ENCODE peak calls at places on chromosomes 7 and 10, in eight cellular contexts. Z is brain microvascular endothelial cell; K is neural progenitor cell; A is prostate gland; I is lower lobe of right lung; G is CD8-positive, alpha-beta T cell; H is SK-N-SH; L is IMR-90. B is an unnamed sample.

GRCh38 chr10:22711373-22711772 is 3.0 kb downstream of the PIP4K2A start:
- DNase-seq in H (no peak), A (no peak), Z (no peak), K (no peak), I (no peak), L (no peak), G (no peak), B (no peak)

GRCh38 chr7:151624246-151624928 is 104.7 kb upstream of the RHEB start:
- DNase-seq in H (no peak), Z (no peak), L (no peak), I (no peak), A (no peak), G (no peak), K (no peak), B (no peak)

GRCh38 chr10:79106251-79106650 is 37.5 kb downstream of the ZMIZ1 start:
- DNase-seq in H (no peak), G (no peak), K (no peak), L (no peak), I (no peak), A (no peak), Z (no peak), B (no peak)

GRCh38 chr7:28378574-28379149 is 33.7 kb upstream of the CREB5 start:
- DNase-seq in L (peak; percentile 34), Z (no peak), H (no peak), K (no peak), A (no peak), G (no peak), I (no peak), B (no peak)

GRCh38 chr7:7969306-7970112 is 913 bp downstream of the GLCCI1 start:
- DNase-seq in K (peak; percentile 61), Z (peak; percentile 33), H (no peak), I (peak; percentile 62), L (peak; percentile 40), A (peak; percentile 23), G (peak; percentile 74), B (peak; percentile 71)

GRCh38 chr7:106313456-106313891 is 28.7 kb upstream of the NAMPT start:
- DNase-seq in I (no peak), Z (peak; percentile 79), G (no peak), K (no peak), H (no peak), L (peak; percentile 73), A (peak; percentile 31), B (no peak)

GRCh38 chr10:122348951-122349361 is 25.6 kb upstream of the PLEKHA1 start:
- DNase-seq in A (no peak), Z (no peak), I (no peak), G (no peak), K (peak; percentile 85), L (no peak), H (no peak), B (no peak)

GRCh38 chr7:14073543-14073942 is 84.1 kb upstream of the ETV1 start:
- DNase-seq in Z (no peak), H (no peak), K (no peak), A (no peak), I (no peak), G (no peak), L (no peak), B (no peak)

GRCh38 chr10:97016728-97017473 is 168.9 kb downstream of the SLIT1 start:
- DNase-seq in H (no peak), A (no peak), G (no peak), Z (no peak), I (no peak), L (no peak), K (no peak), B (peak; percentile 56)

GRCh38 chr7:99366646-99367045 is 7.9 kb upstream of the ARPC1B start:
- DNase-seq in Z (no peak), A (no peak), H (no peak), L (no peak), I (peak; percentile 27), K (peak; percentile 48), G (no peak), B (no peak)

GRCh38 chr7:156731651-156732050 is 91.1 kb downstream of the RNF32 start:
- DNase-seq in A (no peak), Z (no peak), L (peak; percentile 68), I (no peak), G (no peak), K (no peak), H (no peak), B (no peak)

GRCh38 chr7:101901661-101902491 is 84.5 kb downstream of the CUX1 start:
- DNase-seq in K (no peak), A (no peak), L (peak; percentile 69), I (no peak), G (no peak), H (no peak), Z (no peak), B (no peak)

GRCh38 chr10:98242823-98243222 is 25.2 kb downstream of the LOXL4 start:
- DNase-seq in H (peak; percentile 29), A (no peak), Z (no peak), L (peak; percentile 56), G (no peak), I (no peak), K (no peak), B (no peak)

GRCh38 chr10:121137533-121137932 is 286.4 kb downstream of the WDR11 start:
- DNase-seq in G (no peak), I (no peak), A (peak; percentile 60), H (no peak), L (no peak), Z (no peak), K (no peak), B (no peak)

GRCh38 chr7:157570531-157571200 is 233.9 kb downstream of the DNAJB6 start:
- DNase-seq in I (no peak), L (no peak), K (no peak), Z (peak; percentile 61), G (no peak), H (no peak), A (no peak), B (no peak)

GRCh38 chr7:6393667-6394056 is 54.1 kb downstream of the DAGLB start:
- DNase-seq in L (no peak), G (no peak), I (no peak), Z (no peak), K (no peak), A (no peak), H (no peak), B (no peak)

GRCh38 chr7:6394114-6394513 is 53.6 kb downstream of the DAGLB start:
- DNase-seq in H (no peak), L (no peak), G (no peak), A (no peak), I (no peak), Z (no peak), K (no peak), B (no peak)

GRCh38 chr7:6389728-6390127 is 58.0 kb downstream of the DAGLB start:
- DNase-seq in K (no peak), Z (no peak), H (no peak), I (no peak), G (no peak), A (no peak), L (no peak), B (no peak)

GRCh38 chr7:6395898-6396582 is 51.7 kb downstream of the DAGLB start:
- DNase-seq in A (no peak), H (no peak), I (peak; percentile 66), L (no peak), Z (no peak), K (no peak), G (no peak), B (no peak)

DNA sequence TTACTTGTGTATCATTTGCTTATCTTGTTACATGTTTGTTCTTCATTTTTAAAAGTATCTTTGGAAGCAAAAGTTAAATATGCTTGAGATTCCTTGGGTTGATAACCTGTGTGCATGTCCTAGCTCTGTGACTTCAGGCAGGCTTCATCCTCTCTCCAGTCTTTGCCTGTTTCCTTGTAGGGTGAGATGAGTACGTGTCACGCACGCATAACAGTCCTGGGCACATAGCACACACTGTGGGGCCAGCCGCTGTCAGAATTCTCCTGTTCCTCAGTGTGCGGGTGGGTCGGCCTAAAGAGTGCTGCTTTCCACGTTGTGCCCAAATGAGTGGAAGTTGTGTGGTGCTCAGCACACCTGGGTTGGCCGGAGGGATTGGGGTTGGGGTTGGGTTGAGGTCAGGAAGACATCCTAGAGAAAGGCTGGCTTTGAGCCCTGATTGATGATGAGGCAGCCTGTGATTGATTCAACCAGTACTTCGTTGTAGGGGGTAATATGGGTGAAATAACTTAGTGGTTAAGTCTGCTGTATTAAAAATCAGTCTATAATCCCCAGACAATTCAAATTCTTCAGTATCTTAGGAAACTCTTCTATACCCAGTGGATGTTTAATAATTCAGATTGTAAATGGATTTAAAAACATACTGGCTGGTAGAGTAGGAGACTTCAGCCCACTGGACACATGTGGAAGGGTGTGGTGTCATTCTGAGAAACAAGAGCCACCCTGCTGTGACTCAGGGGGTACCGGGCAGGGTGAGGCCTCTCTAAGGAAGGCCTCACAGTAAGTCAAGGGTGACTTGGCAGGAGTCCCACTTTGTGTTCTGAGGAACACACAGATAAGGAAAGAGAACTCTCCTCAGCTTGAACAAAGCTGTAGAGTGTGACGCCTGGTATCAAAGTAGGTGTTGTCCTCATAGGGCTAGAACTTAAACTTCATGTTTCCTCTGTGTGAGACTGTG is 54.8 kb downstream of the DAGLB start:
- DNase-seq in L (peak; percentile 77), I (peak; percentile 86), H (no peak), G (no peak), K (no peak), Z (peak; percentile 84), A (peak; percentile 49), B (no peak)
- H3K36me3 ChIP-seq in L (peaks cover 36% of the 10 kb centered on the region), I (peaks cover 71% of the 10 kb centered on the region), H (peaks cover 48% of the 10 kb centered on the region), G (peaks cover 19% of the 10 kb centered on the region), K (no peaks in the 10 kb centered on the region), Z (peaks cover 35% of the 10 kb centered on the region), A (no peaks in the 10 kb centered on the region), B (peaks cover 10% of the 10 kb centered on the region)

DNA sequence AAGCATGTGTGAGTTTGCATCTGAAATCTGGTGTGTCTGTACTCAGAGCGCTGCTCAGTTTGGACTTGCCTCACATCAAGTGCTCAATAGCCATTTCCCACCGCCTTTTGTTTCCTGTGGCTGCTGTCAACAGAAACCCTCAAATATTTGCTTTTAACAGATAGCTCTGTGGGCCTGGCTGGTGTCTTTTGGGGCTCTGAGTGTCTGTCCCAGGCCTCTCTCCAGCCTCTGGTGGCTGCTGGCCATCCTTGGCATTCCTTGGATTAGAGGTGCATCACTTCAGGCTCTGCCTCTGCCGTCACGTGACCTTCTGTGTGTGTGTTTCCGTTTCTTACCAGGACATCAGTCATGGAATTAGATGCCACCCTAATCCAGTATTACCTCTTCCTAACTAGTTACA is 9.3 kb downstream of the YKT6 start:
- DNase-seq in A (no peak), K (no peak), I (no peak), Z (no peak), H (no peak), G (no peak), L (no peak), B (no peak)
- H3K36me3 ChIP-seq in A (peaks cover 8% of the 10 kb centered on the region), K (no peaks in the 10 kb centered on the region), I (peaks cover 91% of the 10 kb centered on the region), Z (peaks cover 80% of the 10 kb centered on the region), H (peaks cover 89% of the 10 kb centered on the region), G (peaks cover 52% of the 10 kb centered on the region), L (peaks cover 76% of the 10 kb centered on the region), B (peaks cover 40% of the 10 kb centered on the region)

DNA sequence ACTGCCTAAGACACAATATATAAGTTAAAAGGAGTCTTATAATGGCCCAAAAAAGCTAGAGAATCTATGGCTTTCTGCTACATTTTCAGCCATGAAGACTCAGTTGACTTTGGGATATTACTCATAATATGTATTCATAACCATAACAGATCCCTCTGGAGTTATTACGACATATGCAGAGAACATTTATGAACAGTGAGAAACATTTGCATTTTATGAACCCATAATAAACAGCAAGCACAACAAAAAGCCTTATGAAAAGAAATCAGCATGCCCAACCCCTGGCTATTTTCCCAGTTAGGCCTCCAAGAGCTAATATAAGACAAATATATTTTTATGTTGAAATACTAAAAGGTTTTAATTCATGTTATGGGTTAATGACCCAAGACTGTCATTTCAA is 52.4 kb downstream of the ARMH3 start:
- DNase-seq in Z (no peak), I (no peak), H (no peak), G (no peak), L (peak; percentile 42), A (no peak), K (no peak), B (no peak)
- H3K36me3 ChIP-seq in Z (peaks cover 3% of the 10 kb centered on the region), I (peaks cover 78% of the 10 kb centered on the region), H (peaks cover 32% of the 10 kb centered on the region), G (peaks cover 27% of the 10 kb centered on the region), L (peaks cover 17% of the 10 kb centered on the region), A (no peaks in the 10 kb centered on the region), K (peaks cover 4% of the 10 kb centered on the region), B (no peaks in the 10 kb centered on the region)

GRCh38 chr10:27534341-27534740 is 30.2 kb downstream of the RAB18 start:
- DNase-seq in K (no peak), H (no peak), L (no peak), G (no peak), A (no peak), Z (no peak), I (no peak), B (no peak)
- H3K36me3 ChIP-seq in K (peaks cover 5% of the 10 kb centered on the region), H (peaks cover 56% of the 10 kb centered on the region), L (peaks cover 24% of the 10 kb centered on the region), G (peaks cover 11% of the 10 kb centered on the region), A (no peaks in the 10 kb centered on the region), Z (peaks cover 18% of the 10 kb centered on the region), I (peaks cover 41% of the 10 kb centered on the region), B (peaks cover 5% of the 10 kb centered on the region)